ENCODE peak calls at places on chromosomes 11 and 22, in six cellular contexts. H is OCI-LY7, C is MM.1S, R is SK-N-SH, K is HCT116, F is hepatocyte. O is an unnamed sample.

GRCh38 chr11:34355726-34356125 is 2.1 kb downstream of the ABTB2 start:
- DNase-seq in H (no peak), C (no peak), R (no peak), K (no peak), F (no peak), O (no peak)

GRCh38 chr22:28186641-28187040 is 267.6 kb upstream of the PITPNB start:
- DNase-seq in H (no peak), C (no peak), R (no peak), K (no peak), F (no peak), O (no peak)

GRCh38 chr11:70699294-70700221 is 301.2 kb downstream of the CTTN start:
- DNase-seq in H (peak; percentile 10), C (no peak), R (peak; percentile 72), K (no peak), F (no peak), O (peak; percentile 85)

GRCh38 chr22:41417622-41418390 is 28.8 kb downstream of the TOB2 start:
- DNase-seq in H (no peak), C (no peak), R (no peak), K (no peak), F (no peak), O (no peak)

GRCh38 chr22:21926728-21927127 is 25.9 kb downstream of the PPM1F start:
- DNase-seq in H (no peak), C (no peak), R (no peak), K (no peak), F (no peak), O (no peak)

GRCh38 chr11:12106101-12106500 is 4.3 kb upstream of the MICAL2 start:
- DNase-seq in H (no peak), C (no peak), R (no peak), K (no peak), F (no peak), O (no peak)

GRCh38 chr22:27896251-27896650 is 22.8 kb downstream of the PITPNB start:
- DNase-seq in H (no peak), C (no peak), R (no peak), K (no peak), F (no peak), O (no peak)

GRCh38 chr11:10844364-10844763 is 13.5 kb downstream of the ZBED5 start:
- DNase-seq in H (no peak), C (no peak), R (no peak), K (no peak), F (no peak), O (no peak)

GRCh38 chr22:41589260-41589600 is 410 bp downstream of the PMM1 start:
- DNase-seq in H (peak; percentile 64), C (peak; percentile 21), R (peak; percentile 55), K (no peak), F (peak; percentile 58), O (peak; percentile 60)

GRCh38 chr11:119370486-119371046 is 10.9 kb downstream of the USP2 start:
- DNase-seq in H (peak; percentile 51), C (peak; percentile 64), R (no peak), K (no peak), F (peak; percentile 51), O (no peak)

GRCh38 chr11:130118636-130119387 is 40.8 kb upstream of the ST14 start:
- DNase-seq in H (peak; percentile 83), C (peak; percentile 52), R (no peak), K (no peak), F (no peak), O (no peak)

GRCh38 chr11:36306888-36307287 is 10.8 kb downstream of the PRR5L start:
- DNase-seq in H (no peak), C (peak; percentile 49), R (peak; percentile 37), K (peak; percentile 27), F (peak; percentile 68), O (peak; percentile 65)

GRCh38 chr22:36381513-36382079 is 6.2 kb downstream of the MYH9 start:
- DNase-seq in H (no peak), C (no peak), R (no peak), K (no peak), F (no peak), O (no peak)

GRCh38 chr11:74948546-74948897 is 369 bp downstream of the XRRA1 start:
- DNase-seq in H (peak; percentile 38), C (no peak), R (peak; percentile 52), K (no peak), F (peak; percentile 18), O (no peak)

GRCh38 chr11:119377961-119378667 is 3.4 kb downstream of the USP2 start:
- DNase-seq in H (peak; percentile 23), C (peak; percentile 58), R (peak; percentile 8), K (no peak), F (no peak), O (no peak)

GRCh38 chr22:20181194-20181931 is 30.5 kb upstream of the CCDC188 start:
- DNase-seq in H (no peak), C (no peak), R (no peak), K (no peak), F (no peak), O (no peak)

GRCh38 chr11:34075178-34075820 is 23.8 kb downstream of the CAPRIN1 start:
- DNase-seq in H (no peak), C (no peak), R (no peak), K (peak; percentile 60), F (no peak), O (no peak)

GRCh38 chr22:50626856-50627451 is 998 bp downstream of the ARSA start:
- DNase-seq in H (no peak), C (no peak), R (peak; percentile 16), K (no peak), F (peak; percentile 10), O (no peak)

GRCh38 chr11:34483475-34483874 is 30.1 kb downstream of the ELF5 start:
- DNase-seq in H (no peak), C (no peak), R (no peak), K (no peak), F (no peak), O (no peak)

GRCh38 chr22:44335903-44336803 is 23.4 kb upstream of the SHISAL1 start:
- DNase-seq in H (peak; percentile 22), C (no peak), R (no peak), K (no peak), F (no peak), O (peak; percentile 39)

GRCh38 chr11:36034572-36035331 is 90.9 kb downstream of the LDLRAD3 start:
- DNase-seq in H (no peak), C (no peak), R (peak; percentile 35), K (no peak), F (peak; percentile 60), O (no peak)

GRCh38 chr22:41286639-41287091 is 678 bp upstream of the RANGAP1 start:
- DNase-seq in H (peak; percentile 86), C (no peak), R (peak; percentile 26), K (no peak), F (peak; percentile 35), O (no peak)

GRCh38 chr11:25066706-25067105 is 569.9 kb downstream of the LUZP2 start:
- DNase-seq in H (no peak), C (peak; percentile 91), R (no peak), K (no peak), F (no peak), O (no peak)

GRCh38 chr22:49197500-49197899 is 630.2 kb downstream of the BRD1 start:
- DNase-seq in H (no peak), C (no peak), R (no peak), K (no peak), F (no peak), O (no peak)

GRCh38 chr11:1236316-1237127 is 13.7 kb downstream of the MUC5B start:
- DNase-seq in H (no peak), C (no peak), R (no peak), K (no peak), F (no peak), O (no peak)

DNA sequence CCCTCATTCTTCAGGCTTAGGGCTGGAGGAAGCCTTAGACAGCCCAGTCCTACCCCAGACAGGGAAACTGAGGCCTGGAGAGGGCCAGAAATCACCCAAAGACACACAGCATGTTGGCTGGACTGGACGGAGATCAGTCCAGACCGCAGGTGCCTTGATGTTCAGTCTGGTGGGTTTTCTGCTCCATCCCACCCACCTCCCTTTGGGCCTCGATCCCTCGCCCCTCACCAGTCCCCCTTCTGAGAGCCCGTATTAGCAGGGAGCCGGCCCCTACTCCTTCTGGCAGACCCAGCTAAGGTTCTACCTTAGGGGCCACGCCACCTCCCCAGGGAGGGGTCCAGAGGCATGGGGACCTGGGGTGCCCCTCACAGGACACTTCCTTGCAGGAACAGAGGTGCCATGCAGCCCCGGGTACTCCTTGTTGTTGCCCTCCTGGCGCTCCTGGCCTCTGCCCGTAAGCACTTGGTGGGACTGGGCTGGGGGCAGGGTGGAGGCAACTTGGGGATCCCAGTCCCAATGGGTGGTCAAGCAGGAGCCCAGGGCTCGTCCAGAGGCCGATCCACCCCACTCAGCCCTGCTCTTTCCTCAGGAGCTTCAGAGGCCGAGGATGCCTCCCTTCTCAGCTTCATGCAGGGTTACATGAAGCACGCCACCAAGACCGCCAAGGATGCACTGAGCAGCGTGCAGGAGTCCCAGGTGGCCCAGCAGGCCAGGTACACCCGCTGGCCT is 641 bp downstream of the APOC3 start:
- DNase-seq in H (no peak), C (no peak), R (no peak), K (no peak), F (no peak), O (no peak)
- H3K4me3 ChIP-seq in H (no peak overlapping the region), C (no peak overlapping the region), R (no peak overlapping the region), K (no peak overlapping the region), F (no peak overlapping the region), O (no peak overlapping the region)

GRCh38 chr11:27678242-27678641 is 22.0 kb downstream of the BDNF start:
- DNase-seq in H (no peak), C (no peak), R (no peak), K (no peak), F (no peak), O (no peak)
- H3K9me2 ChIP-seq in H (no peaks in the 10 kb centered on the region), C (no peaks in the 10 kb centered on the region), R (no peaks in the 10 kb centered on the region), K (no peaks in the 10 kb centered on the region), F (no peaks in the 10 kb centered on the region), O (peaks cover 4% of the 10 kb centered on the region)

DNA sequence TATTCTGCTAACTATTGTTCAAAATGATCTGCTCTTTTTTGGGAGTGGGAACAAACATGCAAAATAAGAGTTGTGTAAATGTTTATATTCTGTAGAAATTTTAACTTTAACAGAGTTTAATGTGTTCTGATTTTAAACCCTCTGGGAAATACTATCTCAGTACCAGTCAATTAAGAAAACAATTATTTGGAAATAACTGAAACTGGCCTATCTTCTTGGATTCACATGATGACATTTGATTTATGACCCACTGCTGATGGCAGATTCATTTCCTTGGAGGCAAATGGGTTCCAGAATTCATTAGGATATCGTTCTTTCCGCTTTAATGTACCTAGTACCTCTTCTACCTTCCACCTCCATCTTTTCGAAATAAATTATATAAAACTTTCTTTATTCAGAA is 5.5 kb downstream of the SIK2 start:
- DNase-seq in H (no peak), C (no peak), R (no peak), K (no peak), F (no peak), O (no peak)
- H3K4me2 ChIP-seq in H (no peak overlapping the region), C (no peak overlapping the region), R (no peak overlapping the region), K (no peak overlapping the region), F (no peak overlapping the region), O (no peak overlapping the region)

GRCh38 chr11:57791321-57792059 is 29.9 kb downstream of the CTNND1 start:
- DNase-seq in H (no peak), C (no peak), R (no peak), K (no peak), F (no peak), O (no peak)

GRCh38 chr11:57787920-57788716 is 26.5 kb downstream of the CTNND1 start:
- DNase-seq in H (no peak), C (no peak), R (no peak), K (no peak), F (no peak), O (peak; percentile 71)

GRCh38 chr11:57792060-57792541 is 30.5 kb downstream of the CTNND1 start:
- DNase-seq in H (no peak), C (no peak), R (no peak), K (no peak), F (no peak), O (no peak)

GRCh38 chr11:57793711-57794110 is 32.1 kb downstream of the CTNND1 start:
- DNase-seq in H (no peak), C (no peak), R (no peak), K (no peak), F (no peak), O (no peak)

GRCh38 chr11:57792870-57793269 is 31.3 kb downstream of the CTNND1 start:
- DNase-seq in H (no peak), C (no peak), R (no peak), K (no peak), F (no peak), O (no peak)
- H3K4me3 ChIP-seq in H (no peak overlapping the region), C (peak overlapping the region; percentile 4), R (no peak overlapping the region), K (no peak overlapping the region), F (no peak overlapping the region), O (no peak overlapping the region)